ENCODE peak calls at places on chromosome X, in four cellular contexts. A is upper lobe of right lung, Q is fibroblast of lung, Z is brain microvascular endothelial cell. W is an unnamed sample.

GRCh38 chrX:97995834-97996233 is 1112.1 kb downstream of the RPA4 start:
- DNase-seq in A (no peak), Q (no peak), Z (no peak), W (no peak)

GRCh38 chrX:72048515-72049455 is 82.9 kb downstream of the RTL5 start:
- DNase-seq in Q (no peak), A (no peak), Z (no peak), W (no peak)

GRCh38 chrX:102697506-102697905 is 14.7 kb upstream of the GPRASP2 start:
- DNase-seq in Z (peak; percentile 26), Q (peak; percentile 21), A (no peak), W (no peak)

GRCh38 chrX:150581093-150581775 is 12.8 kb downstream of the MTM1 start:
- DNase-seq in Q (peak; percentile 81), Z (peak; percentile 38), A (no peak), W (peak; percentile 41)

GRCh38 chrX:87517571-87518141 is at the start of gene KLHL4:
- DNase-seq in A (no peak), Q (peak; percentile 97), Z (peak; percentile 84), W (peak; percentile 38)

GRCh38 chrX:46712733-46713132 is 46.2 kb downstream of the SLC9A7 start:
- DNase-seq in A (no peak), Z (no peak), Q (no peak), W (no peak)

GRCh38 chrX:48474127-48474526 is 1.9 kb upstream of the FTSJ1 start:
- DNase-seq in A (no peak), Z (no peak), Q (no peak), W (no peak)

GRCh38 chrX:42825201-42825600 is 47.2 kb upstream of the PPP1R2C start:
- DNase-seq in A (no peak), Z (no peak), Q (no peak), W (no peak)

GRCh38 chrX:118976599-118977340 is 2.4 kb downstream of the LONRF3 start:
- DNase-seq in Z (no peak), Q (no peak), A (peak; percentile 85), W (no peak)

GRCh38 chrX:41522071-41522470 is 74.9 kb downstream of the NYX start:
- DNase-seq in A (no peak), Q (no peak), Z (no peak), W (no peak)

GRCh38 chrX:39396358-39396995 is 595.2 kb downstream of the MID1IP1 start:
- DNase-seq in Q (no peak), A (no peak), Z (no peak), W (no peak)

GRCh38 chrX:21382715-21383114 is 8.5 kb downstream of the CNKSR2 start:
- DNase-seq in A (no peak), Q (no peak), Z (no peak), W (no peak)

GRCh38 chrX:68868316-68868715 is 39.5 kb downstream of the EFNB1 start:
- DNase-seq in Z (no peak), A (no peak), Q (peak; percentile 56), W (no peak)

GRCh38 chrX:19863237-19864223 is 23.9 kb downstream of the SH3KBP1 start:
- DNase-seq in Z (no peak), A (no peak), Q (no peak), W (no peak)

GRCh38 chrX:82081027-82081426 is 879.1 kb downstream of the SH3BGRL start:
- DNase-seq in Q (no peak), A (no peak), Z (no peak), W (no peak)

GRCh38 chrX:95076449-95076848 is 1402.4 kb downstream of the FAM133A start:
- DNase-seq in Z (peak; percentile 1), A (no peak), Q (peak; percentile 37), W (no peak)

GRCh38 chrX:43685221-43685620 is 29.1 kb downstream of the MAOA start:
- DNase-seq in A (no peak), Z (no peak), Q (no peak), W (no peak)

GRCh38 chrX:9907645-9908387 is 59.3 kb upstream of the CLDN34 start:
- DNase-seq in A (no peak), Z (peak; percentile 77), Q (peak; percentile 95), W (peak; percentile 38)

GRCh38 chrX:152428089-152428488 is 23.0 kb downstream of the GABRA3 start:
- DNase-seq in Q (peak; percentile 80), Z (peak; percentile 69), A (no peak), W (no peak)

GRCh38 chrX:51896626-51897025 is 3.2 kb downstream of the MAGED1 start:
- DNase-seq in Z (no peak), A (no peak), Q (no peak), W (no peak)

GRCh38 chrX:111164728-111165127 is 68.7 kb downstream of the PAK3 start:
- DNase-seq in Q (no peak), A (no peak), Z (no peak), W (no peak)

GRCh38 chrX:102684772-102685520 is 27.3 kb upstream of the GPRASP2 start:
- DNase-seq in Q (no peak), A (no peak), Z (no peak), W (no peak)

GRCh38 chrX:24607616-24608015 is 39.5 kb downstream of the PCYT1B start:
- DNase-seq in Q (no peak), A (no peak), Z (no peak), W (no peak)

GRCh38 chrX:119389854-119390501 is 9.2 kb upstream of the SLC25A43 start:
- DNase-seq in Q (no peak), Z (no peak), A (no peak), W (no peak)

GRCh38 chrX:110847334-110847733 is 51.7 kb upstream of the CHRDL1 start:
- DNase-seq in Z (peak; percentile 63), A (no peak), Q (peak; percentile 45), W (peak; percentile 29)

GRCh38 chrX:18252644-18253359 is 32.1 kb upstream of the BEND2 start:
- DNase-seq in Q (no peak), Z (no peak), A (no peak), W (no peak)

GRCh38 chrX:133587071-133587470 is 171.8 kb upstream of the GPC4 start:
- DNase-seq in Q (no peak), A (no peak), Z (no peak), W (no peak)

GRCh38 chrX:66635360-66635759 is 3.5 kb downstream of the EDA2R start:
- DNase-seq in Z (peak; percentile 66), Q (peak; percentile 89), A (no peak), W (peak; percentile 1)

GRCh38 chrX:30570505-30570904 is 7.1 kb downstream of the TASL start:
- DNase-seq in Z (peak; percentile 6), A (no peak), Q (peak; percentile 2), W (no peak)

GRCh38 chrX:74420194-74421035 is 878 bp upstream of the SLC16A2 start:
- DNase-seq in Z (peak; percentile 11), A (peak; percentile 79), Q (peak; percentile 70), W (peak; percentile 42)

GRCh38 chrX:18617351-18617750 is 54.6 kb downstream of the RS1 start:
- DNase-seq in A (no peak), Q (peak; percentile 83), Z (peak; percentile 53), W (peak; percentile 63)

GRCh38 chrX:8632949-8633348 is 99.0 kb downstream of the ANOS1 start:
- DNase-seq in Q (peak; percentile 36), Z (no peak), A (no peak), W (no peak)

GRCh38 chrX:136168929-136169735 is 21.8 kb downstream of the FHL1 start:
- DNase-seq in Z (peak; percentile 87), Q (peak; percentile 91), A (no peak), W (peak; percentile 30)

GRCh38 chrX:16834811-16835210 is 35.4 kb downstream of the RBBP7 start:
- DNase-seq in A (no peak), Q (peak; percentile 57), Z (no peak), W (no peak)
- H3K27ac ChIP-seq in A (no peak overlapping the region), Q (no peak overlapping the region), Z (no peak overlapping the region), W (no peak overlapping the region)

GRCh38 chrX:149527705-149528104 is 13.1 kb upstream of the EOLA1 start:
- DNase-seq in Q (no peak), Z (peak; percentile 19), A (no peak), W (peak; percentile 2)
- TF ChIP-seq CTCF in Q (peak; percentile 51), Z (peak; percentile 66), A (peak; percentile 46), W (peak; percentile 38)

GRCh38 chrX:758917-759316 is 128.3 kb downstream of the SHOX start:
- DNase-seq in Z (no peak), Q (no peak), A (peak; percentile 18), W (no peak)
- H3K27ac ChIP-seq in Z (no peak overlapping the region), Q (no peak overlapping the region), A (no peak overlapping the region), W (no peak overlapping the region)

GRCh38 chrX:56279869-56280268 is 47.7 kb downstream of the KLF8 start:
- DNase-seq in Z (no peak), A (no peak), Q (no peak), W (no peak)

GRCh38 chrX:56284269-56284668 is 52.1 kb downstream of the KLF8 start:
- DNase-seq in Q (no peak), Z (no peak), A (no peak), W (no peak)

DNA sequence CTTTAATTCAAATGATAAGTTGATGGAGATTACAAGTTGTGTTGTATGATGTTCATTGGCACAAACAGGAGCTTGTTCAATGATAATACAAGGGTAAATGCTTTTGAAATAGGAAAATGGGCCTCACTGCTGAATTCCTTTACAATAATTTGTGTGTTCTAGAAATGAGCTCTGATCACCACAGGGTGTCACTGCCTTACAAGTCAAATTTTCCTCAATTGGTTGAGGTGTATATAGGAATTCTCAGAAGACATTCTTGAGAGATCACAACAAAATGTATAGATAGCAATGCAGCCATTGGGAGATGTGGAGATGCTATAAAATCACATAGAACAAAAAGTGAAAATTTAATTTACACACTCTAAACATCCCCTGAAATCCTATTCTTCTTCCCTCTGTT is 49.6 kb downstream of the KLF8 start:
- DNase-seq in A (no peak), Q (no peak), Z (no peak), W (no peak)
- TF ChIP-seq CTCF in A (no peak), Q (no peak), Z (no peak), W (peak; percentile 13)

GRCh38 chrX:153477039-153477438 is 6.7 kb upstream of the HAUS7 start:
- DNase-seq in Q (peak; percentile 79), A (no peak), Z (no peak), W (peak; percentile 26)
- H3K27ac ChIP-seq in Q (peak overlapping the region; percentile 17), A (peak overlapping the region; percentile 24), Z (peak overlapping the region; percentile 42), W (peak overlapping the region; percentile 90)